ENCODE peak calls at places on chromosomes 3 and 15, in five cellular contexts. N, Q, S, I and H are unnamed samples.

GRCh38 chr3:46409735-46410489 is 2.9 kb downstream of the CCRL2 start:
- DNase-seq in N (no peak), Q (peak; percentile 41), S (no peak), I (no peak), H (no peak)

GRCh38 chr3:144754076-144754783 is 782.6 kb downstream of the DIPK2A start:
- DNase-seq in N (no peak), Q (no peak), S (no peak), I (no peak), H (no peak)

GRCh38 chr15:50257924-50258323 is 7.6 kb downstream of the HDC start:
- DNase-seq in N (no peak), Q (no peak), S (peak; percentile 77), I (no peak), H (no peak)

GRCh38 chr3:66592927-66593625 is 92.3 kb upstream of the LRIG1 start:
- DNase-seq in N (no peak), Q (no peak), S (peak; percentile 69), I (no peak), H (no peak)

GRCh38 chr15:74994236-74994635 is 1.1 kb upstream of the SCAMP5 start:
- DNase-seq in N (no peak), Q (no peak), S (no peak), I (no peak), H (no peak)

GRCh38 chr15:67823371-67824156 is 1.7 kb upstream of the SKOR1 start:
- DNase-seq in N (no peak), Q (no peak), S (no peak), I (no peak), H (no peak)

GRCh38 chr15:23806980-23807379 is 119.9 kb upstream of the NDN start:
- DNase-seq in N (no peak), Q (no peak), S (no peak), I (no peak), H (no peak)

GRCh38 chr3:65118912-65119499 is 431.2 kb upstream of the ADAMTS9 start:
- DNase-seq in N (no peak), Q (no peak), S (no peak), I (no peak), H (no peak)

GRCh38 chr15:38389924-38390542 is 63.9 kb upstream of the FAM98B start:
- DNase-seq in N (peak; percentile 44), Q (peak; percentile 18), S (peak; percentile 58), I (peak; percentile 55), H (peak; percentile 87)

GRCh38 chr3:44421280-44421679 is 56.2 kb downstream of the ZNF445 start:
- DNase-seq in N (no peak), Q (no peak), S (no peak), I (no peak), H (no peak)
- H3K27me3 ChIP-seq in N (no peaks in the 10 kb centered on the region), Q (no peaks in the 10 kb centered on the region), S (peaks cover 6% of the 10 kb centered on the region), I (no peaks in the 10 kb centered on the region), H (no peaks in the 10 kb centered on the region)

DNA sequence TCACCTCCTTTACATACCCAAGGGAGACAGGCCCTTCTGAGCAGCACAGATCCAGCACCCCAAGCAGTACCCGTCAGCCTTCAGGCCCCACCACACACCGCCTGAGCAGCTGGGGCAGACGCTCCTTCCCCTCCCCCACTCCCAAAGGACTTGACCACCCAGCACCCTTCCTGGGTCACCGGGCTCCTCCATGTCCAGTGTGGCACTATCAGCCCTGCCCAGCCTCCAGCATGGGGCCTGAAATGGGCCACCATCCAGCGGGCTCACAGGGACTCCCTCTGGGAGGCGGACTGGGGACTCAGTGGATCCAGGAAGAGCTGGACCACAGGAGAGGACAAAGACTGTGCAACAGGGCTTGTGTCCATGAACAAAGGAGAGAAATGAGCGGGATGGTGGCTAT is 50.1 kb downstream of the KLF15 start:
- DNase-seq in N (no peak), Q (no peak), S (no peak), I (no peak), H (no peak)
- H3K4me1 ChIP-seq in N (no peaks in the 10 kb centered on the region), Q (no peaks in the 10 kb centered on the region), S (peaks cover 14% of the 10 kb centered on the region), I (no peaks in the 10 kb centered on the region), H (no peaks in the 10 kb centered on the region)

GRCh38 chr3:14633819-14634424 is 17.6 kb upstream of the CCDC174 start:
- DNase-seq in N (peak; percentile 25), Q (peak; percentile 50), S (peak; percentile 49), I (peak; percentile 18), H (peak; percentile 61)

GRCh38 chr3:14631687-14632444 is 19.7 kb upstream of the CCDC174 start:
- DNase-seq in N (no peak), Q (no peak), S (no peak), I (no peak), H (no peak)

GRCh38 chr3:14632445-14632930 is 19.1 kb upstream of the CCDC174 start:
- DNase-seq in N (no peak), Q (no peak), S (no peak), I (no peak), H (no peak)

GRCh38 chr3:14634763-14635400 is 16.7 kb upstream of the CCDC174 start:
- DNase-seq in N (no peak), Q (no peak), S (peak; percentile 76), I (no peak), H (no peak)

DNA sequence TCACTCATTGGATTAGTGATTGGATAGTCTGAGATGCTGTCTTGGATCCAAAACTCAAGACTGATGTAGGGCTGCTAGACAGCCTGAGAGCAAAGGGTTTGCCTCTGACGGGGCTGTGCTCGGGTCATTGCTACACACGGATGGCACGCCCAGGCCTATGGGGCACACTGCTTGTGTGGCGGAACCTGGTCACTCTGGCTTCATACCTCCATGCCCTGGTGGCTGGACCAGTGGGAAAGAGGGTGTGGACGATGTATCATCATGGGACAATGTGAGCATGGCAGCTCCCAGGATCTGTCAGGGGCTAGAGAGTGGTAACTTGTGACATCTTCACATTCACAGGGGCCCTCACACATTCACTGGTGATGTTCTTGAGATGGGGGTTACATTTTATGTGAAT is 18.1 kb upstream of the CCDC174 start:
- DNase-seq in N (no peak), Q (no peak), S (no peak), I (no peak), H (no peak)
- H3K27me3 ChIP-seq in N (no peaks in the 10 kb centered on the region), Q (no peaks in the 10 kb centered on the region), S (no peaks in the 10 kb centered on the region), I (no peaks in the 10 kb centered on the region), H (no peaks in the 10 kb centered on the region)

GRCh38 chr3:16794251-16794650 is 90.5 kb upstream of the PLCL2 start:
- DNase-seq in N (no peak), Q (no peak), S (no peak), I (no peak), H (no peak)
- H3K4me1 ChIP-seq in N (peaks cover 7% of the 10 kb centered on the region), Q (no peaks in the 10 kb centered on the region), S (no peaks in the 10 kb centered on the region), I (no peaks in the 10 kb centered on the region), H (peaks cover 4% of the 10 kb centered on the region)

GRCh38 chr3:71264840-71265239 is 318.7 kb downstream of the FOXP1 start:
- DNase-seq in N (no peak), Q (no peak), S (no peak), I (no peak), H (no peak)

GRCh38 chr3:71266875-71267274 is 316.7 kb downstream of the FOXP1 start:
- DNase-seq in N (no peak), Q (no peak), S (no peak), I (no peak), H (no peak)

GRCh38 chr3:71268462-71268999 is 315.0 kb downstream of the FOXP1 start:
- DNase-seq in N (no peak), Q (no peak), S (no peak), I (no peak), H (no peak)

GRCh38 chr3:71262368-71263265 is 320.9 kb downstream of the FOXP1 start:
- DNase-seq in N (no peak), Q (no peak), S (no peak), I (no peak), H (no peak)

DNA sequence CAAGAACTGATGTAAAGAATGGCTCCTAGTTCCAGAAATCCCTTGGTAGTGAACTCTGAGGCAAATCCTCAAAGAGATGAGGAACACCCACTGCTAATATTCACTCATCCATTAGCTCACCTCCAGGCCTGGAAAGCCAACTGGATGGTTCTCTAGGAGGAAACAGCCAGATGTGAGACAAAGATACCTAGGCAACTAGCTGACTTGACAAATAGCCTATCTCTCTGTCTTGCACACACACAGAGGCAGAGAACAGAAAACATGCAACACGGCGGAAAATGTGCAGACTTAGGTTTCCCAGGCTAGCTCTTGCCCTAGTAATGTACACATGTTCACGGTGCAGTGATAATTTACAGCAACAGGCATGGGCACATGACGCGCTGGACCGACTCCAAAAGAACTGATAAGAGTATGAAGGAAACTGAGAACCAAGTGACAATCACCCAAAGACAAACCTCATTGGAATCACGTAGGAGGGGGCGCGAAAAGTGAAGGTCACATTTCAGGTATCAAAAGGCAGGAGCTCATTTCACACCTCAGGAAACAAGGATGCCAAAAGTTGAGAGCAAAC is 318.1 kb downstream of the FOXP1 start:
- DNase-seq in N (no peak), Q (no peak), S (no peak), I (no peak), H (no peak)
- H3K27me3 ChIP-seq in N (no peaks in the 10 kb centered on the region), Q (no peaks in the 10 kb centered on the region), S (no peaks in the 10 kb centered on the region), I (no peaks in the 10 kb centered on the region), H (no peaks in the 10 kb centered on the region)